ENCODE peak calls at places on chromosomes 4 and X, in five cellular contexts. G, Y, F, O and E are unnamed samples.
A peak's percentile ranks its signal among the peaks of the same experiment; 100 is the strongest.

GRCh38 chrX:9537781-9538180 is 72.9 kb downstream of the TBL1X start:
- DNase-seq in G (no peak), Y (no peak), F (no peak), O (no peak), E (no peak)

GRCh38 chr4:99642725-99643489 is 14.7 kb downstream of the C4orf54 start:
- DNase-seq in G (no peak), Y (no peak), F (no peak), O (no peak), E (no peak)

GRCh38 chr4:146308951-146309350 is 94.6 kb downstream of the REELD1 start:
- DNase-seq in G (peak; percentile 21), Y (no peak), F (no peak), O (no peak), E (no peak)

GRCh38 chr4:73870260-73870659 is 1.1 kb downstream of the CXCL1 start:
- DNase-seq in G (no peak), Y (no peak), F (no peak), O (no peak), E (peak; percentile 48)

GRCh38 chr4:165967486-165967885 is 94.4 kb downstream of the TLL1 start:
- DNase-seq in G (no peak), Y (no peak), F (no peak), O (no peak), E (no peak)

GRCh38 chrX:150465326-150465725 is 102.2 kb downstream of the MAMLD1 start:
- DNase-seq in G (no peak), Y (no peak), F (no peak), O (no peak), E (no peak)

GRCh38 chrX:24178441-24178840 is 28.9 kb downstream of the ZFX start:
- DNase-seq in G (no peak), Y (no peak), F (no peak), O (no peak), E (no peak)

GRCh38 chrX:21883258-21883657 is 27.5 kb downstream of the YY2 start:
- DNase-seq in G (no peak), Y (no peak), F (peak; percentile 1), O (no peak), E (peak; percentile 0)

GRCh38 chr4:16205298-16206164 is 20.7 kb downstream of the TAPT1 start:
- DNase-seq in G (no peak), Y (peak; percentile 48), F (peak; percentile 28), O (no peak), E (peak; percentile 6)

GRCh38 chrX:25072247-25072646 is 56.5 kb upstream of the ARX start:
- DNase-seq in G (no peak), Y (no peak), F (peak; percentile 9), O (no peak), E (no peak)

GRCh38 chr4:177229331-177229730 is 80.3 kb upstream of the NEIL3 start:
- DNase-seq in G (peak; percentile 35), Y (no peak), F (peak; percentile 22), O (no peak), E (no peak)

GRCh38 chr4:122584517-122584916 is 36.3 kb downstream of the IL21 start:
- DNase-seq in G (peak; percentile 82), Y (no peak), F (no peak), O (no peak), E (no peak)

GRCh38 chr4:41204400-41204978 is 9.9 kb downstream of the APBB2 start:
- DNase-seq in G (peak; percentile 83), Y (no peak), F (no peak), O (no peak), E (peak; percentile 9)

GRCh38 chrX:33457102-33457501 is 245.8 kb upstream of the DMD start:
- DNase-seq in G (no peak), Y (no peak), F (no peak), O (no peak), E (no peak)

GRCh38 chr4:114272226-114272625 is 292.8 kb upstream of the ARSJ start:
- DNase-seq in G (peak; percentile 99), Y (no peak), F (no peak), O (no peak), E (peak; percentile 76)

GRCh38 chrX:46793386-46794143 is 34.6 kb upstream of the SLC9A7 start:
- DNase-seq in G (no peak), Y (no peak), F (no peak), O (no peak), E (no peak)

GRCh38 chrX:68732906-68733493 is 85.5 kb downstream of the STARD8 start:
- DNase-seq in G (peak; percentile 31), Y (peak; percentile 69), F (peak; percentile 76), O (no peak), E (peak; percentile 38)

GRCh38 chr4:170849969-170850368 is 760.2 kb upstream of the AADAT start:
- DNase-seq in G (no peak), Y (no peak), F (no peak), O (peak; percentile 15), E (no peak)

GRCh38 chrX:85109235-85109634 is 105.6 kb downstream of the APOOL start:
- DNase-seq in G (no peak), Y (peak; percentile 48), F (peak; percentile 60), O (no peak), E (peak; percentile 7)

GRCh38 chr4:189377576-189377975 is 563.1 kb upstream of the FRG1 start:
- DNase-seq in G (no peak), Y (no peak), F (no peak), O (no peak), E (no peak)

GRCh38 chr4:157075811-157076577 is at the start of gene GLRB:
- DNase-seq in G (peak; percentile 11), Y (peak; percentile 89), F (no peak), O (no peak), E (peak; percentile 6)

GRCh38 chrX:50697691-50698090 is 116.3 kb downstream of the SHROOM4 start:
- DNase-seq in G (peak; percentile 79), Y (no peak), F (no peak), O (no peak), E (no peak)

GRCh38 chr4:175807596-175807995 is 4.5 kb downstream of the GPM6A start:
- DNase-seq in G (no peak), Y (no peak), F (no peak), O (no peak), E (no peak)

GRCh38 chr4:24560770-24561415 is 23.5 kb downstream of the DHX15 start:
- DNase-seq in G (peak; percentile 74), Y (no peak), F (no peak), O (no peak), E (no peak)

GRCh38 chr4:128517739-128518510 is 230.3 kb upstream of the PGRMC2 start:
- DNase-seq in G (peak; percentile 98), Y (peak; percentile 31), F (peak; percentile 89), O (peak; percentile 94), E (peak; percentile 93)

GRCh38 chr4:11543710-11544109 is 115.0 kb upstream of the HS3ST1 start:
- DNase-seq in G (peak; percentile 83), Y (no peak), F (no peak), O (no peak), E (peak; percentile 39)

GRCh38 chr4:29553842-29554241 is 1166.3 kb upstream of the PCDH7 start:
- DNase-seq in G (no peak), Y (no peak), F (no peak), O (no peak), E (no peak)

GRCh38 chrX:40864972-40865371 is 129.6 kb upstream of the MED14 start:
- DNase-seq in G (peak; percentile 89), Y (no peak), F (no peak), O (no peak), E (no peak)

GRCh38 chrX:29297171-29297800 is 710.0 kb downstream of the IL1RAPL1 start:
- DNase-seq in G (peak; percentile 43), Y (no peak), F (no peak), O (no peak), E (no peak)

GRCh38 chr4:139656614-139657486 is 8.8 kb upstream of the MGST2 start:
- DNase-seq in G (peak; percentile 78), Y (peak; percentile 74), F (peak; percentile 84), O (no peak), E (peak; percentile 79)

GRCh38 chr4:139658185-139658584 is 7.4 kb upstream of the MGST2 start:
- DNase-seq in G (no peak), Y (no peak), F (no peak), O (no peak), E (no peak)

GRCh38 chr4:139654516-139654915 is 11.1 kb upstream of the MGST2 start:
- DNase-seq in G (no peak), Y (no peak), F (no peak), O (no peak), E (no peak)

GRCh38 chr4:139651282-139652194 is 14.1 kb upstream of the MGST2 start:
- DNase-seq in G (peak; percentile 83), Y (peak; percentile 64), F (peak; percentile 91), O (no peak), E (peak; percentile 84)

DNA sequence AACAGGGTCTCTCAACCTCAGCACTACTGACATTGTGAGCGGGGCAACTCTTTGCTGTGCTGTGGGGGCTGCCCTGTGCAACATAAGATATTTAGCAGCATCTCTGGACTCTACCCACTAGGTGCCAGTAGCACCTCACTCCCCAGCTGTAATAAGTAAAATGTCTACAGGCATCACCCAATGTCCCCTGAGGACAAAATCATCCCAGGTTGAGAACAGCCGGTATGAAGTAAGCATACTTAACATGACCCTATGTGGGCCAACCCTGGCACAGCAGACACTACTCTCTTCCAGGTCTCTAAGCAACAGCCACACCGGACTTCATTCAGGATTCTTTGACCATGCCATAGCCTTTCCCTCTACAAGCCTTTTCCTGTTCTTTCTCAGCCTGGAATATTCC is 10.5 kb upstream of the MGST2 start:
- DNase-seq in G (peak; percentile 48), Y (peak; percentile 32), F (peak; percentile 32), O (no peak), E (peak; percentile 67)
- TF ChIP-seq SMC3 in G (peak; percentile 41), Y (peak; percentile 31), F (peak; percentile 38), O (peak; percentile 27), E (peak; percentile 30)

GRCh38 chr4:109432676-109433075 is 939 bp upstream of the SEC24B start:
- DNase-seq in G (peak; percentile 77), Y (no peak), F (peak; percentile 29), O (no peak), E (peak; percentile 12)
- TF ChIP-seq SMC3 in G (no peak), Y (no peak), F (no peak), O (no peak), E (no peak)

GRCh38 chr4:183506389-183506735 is 1.5 kb downstream of the ING2 start:
- DNase-seq in G (no peak), Y (no peak), F (no peak), O (no peak), E (no peak)

GRCh38 chr4:183508693-183509092 is 3.8 kb downstream of the ING2 start:
- DNase-seq in G (no peak), Y (no peak), F (no peak), O (no peak), E (no peak)

GRCh38 chr4:183504930-183505555 is at the start of gene ING2:
- DNase-seq in G (no peak), Y (peak; percentile 89), F (peak; percentile 83), O (no peak), E (peak; percentile 51)

GRCh38 chr4:183505556-183506388 is 914 bp downstream of the ING2 start:
- DNase-seq in G (peak; percentile 84), Y (peak; percentile 90), F (peak; percentile 92), O (peak; percentile 42), E (peak; percentile 71)

DNA sequence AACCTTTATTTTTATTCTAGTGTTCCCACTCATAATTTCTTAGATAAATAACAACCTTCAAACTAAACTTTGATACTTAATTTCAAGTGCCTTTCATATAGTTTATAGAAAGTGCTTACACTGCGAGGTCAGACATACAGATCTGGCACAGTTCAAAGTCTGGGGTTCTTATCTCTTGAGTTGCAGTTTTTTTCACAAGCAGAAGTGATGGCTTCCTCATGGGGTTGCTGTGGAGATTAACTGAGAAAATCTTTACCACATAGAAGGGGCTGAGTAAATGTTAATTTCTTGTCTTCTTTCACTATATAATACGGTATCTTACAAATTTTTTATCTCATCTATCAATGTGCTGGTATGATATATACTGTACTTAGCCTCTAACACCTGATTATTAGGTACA is 3.1 kb downstream of the ING2 start:
- DNase-seq in G (no peak), Y (no peak), F (peak; percentile 78), O (no peak), E (no peak)
- TF ChIP-seq SMC3 in G (no peak), Y (no peak), F (no peak), O (no peak), E (no peak)

GRCh38 chrX:12819231-12819630 is 28.0 kb downstream of the PRPS2 start:
- DNase-seq in G (no peak), Y (no peak), F (no peak), O (no peak), E (no peak)
- TF ChIP-seq SMC3 in G (no peak), Y (no peak), F (no peak), O (no peak), E (no peak)